ENCODE peak calls at places on chromosomes 11 and 22, in nine cellular contexts. One of them, this sample, is unnamed.

GRCh38 chr11:130560000-130560852 is 111.8 kb downstream of the ADAMTS15 start:
- DNase-seq in choroid plexus epithelial cell: no peak
- DNase-seq in uterus: no peak
- DNase-seq in PC-3: no peak
- DNase-seq in brain microvascular endothelial cell: no peak
- DNase-seq in GM20000: no peak
- DNase-seq in mammary epithelial cell: no peak
- DNase-seq in cardiac fibroblast: peak
- DNase-seq in breast epithelium: no peak
- DNase-seq in this sample: no peak

GRCh38 chr11:10505278-10506012 is 35.5 kb downstream of the RNF141 start:
- DNase-seq in choroid plexus epithelial cell: peak
- DNase-seq in uterus: no peak
- DNase-seq in PC-3: no peak
- DNase-seq in brain microvascular endothelial cell: no peak
- DNase-seq in GM20000: no peak
- DNase-seq in mammary epithelial cell: no peak
- DNase-seq in cardiac fibroblast: no peak
- DNase-seq in breast epithelium: no peak
- DNase-seq in this sample: no peak

GRCh38 chr11:1650918-1651262 is 21.3 kb downstream of the KRTAP5-5 start:
- DNase-seq in choroid plexus epithelial cell: no peak
- DNase-seq in uterus: no peak
- DNase-seq in PC-3: no peak
- DNase-seq in brain microvascular endothelial cell: no peak
- DNase-seq in GM20000: no peak
- DNase-seq in mammary epithelial cell: peak
- DNase-seq in cardiac fibroblast: no peak
- DNase-seq in breast epithelium: no peak
- DNase-seq in this sample: no peak

GRCh38 chr11:92415246-92415645 is 190.6 kb downstream of the FAT3 start:
- DNase-seq in choroid plexus epithelial cell: no peak
- DNase-seq in uterus: no peak
- DNase-seq in PC-3: no peak
- DNase-seq in brain microvascular endothelial cell: no peak
- DNase-seq in GM20000: no peak
- DNase-seq in mammary epithelial cell: no peak
- DNase-seq in cardiac fibroblast: no peak
- DNase-seq in breast epithelium: no peak
- DNase-seq in this sample: no peak

GRCh38 chr22:44045171-44045570 is 21.1 kb downstream of the PARVB start:
- DNase-seq in choroid plexus epithelial cell: no peak
- DNase-seq in uterus: no peak
- DNase-seq in PC-3: peak
- DNase-seq in brain microvascular endothelial cell: no peak
- DNase-seq in GM20000: no peak
- DNase-seq in mammary epithelial cell: no peak
- DNase-seq in cardiac fibroblast: no peak
- DNase-seq in breast epithelium: no peak
- DNase-seq in this sample: no peak

GRCh38 chr11:117820071-117820470 is 4.5 kb downstream of the FXYD2 start:
- DNase-seq in choroid plexus epithelial cell: no peak
- DNase-seq in uterus: no peak
- DNase-seq in PC-3: no peak
- DNase-seq in brain microvascular endothelial cell: no peak
- DNase-seq in GM20000: no peak
- DNase-seq in mammary epithelial cell: no peak
- DNase-seq in cardiac fibroblast: no peak
- DNase-seq in breast epithelium: no peak
- DNase-seq in this sample: no peak

GRCh38 chr11:2564588-2565440 is 120.0 kb downstream of the KCNQ1 start:
- DNase-seq in choroid plexus epithelial cell: no peak
- DNase-seq in uterus: no peak
- DNase-seq in PC-3: no peak
- DNase-seq in brain microvascular endothelial cell: no peak
- DNase-seq in GM20000: no peak
- DNase-seq in mammary epithelial cell: no peak
- DNase-seq in cardiac fibroblast: no peak
- DNase-seq in breast epithelium: no peak
- DNase-seq in this sample: no peak

GRCh38 chr22:43262990-43263644 is 76.2 kb upstream of the TTLL12 start:
- DNase-seq in choroid plexus epithelial cell: peak
- DNase-seq in uterus: no peak
- DNase-seq in PC-3: no peak
- DNase-seq in brain microvascular endothelial cell: peak
- DNase-seq in GM20000: peak
- DNase-seq in mammary epithelial cell: no peak
- DNase-seq in cardiac fibroblast: peak
- DNase-seq in breast epithelium: no peak
- DNase-seq in this sample: peak

GRCh38 chr11:62879554-62879953 is 1.1 kb upstream of the SLC3A2 start:
- DNase-seq in choroid plexus epithelial cell: peak
- DNase-seq in uterus: peak
- DNase-seq in PC-3: no peak
- DNase-seq in brain microvascular endothelial cell: no peak
- DNase-seq in GM20000: no peak
- DNase-seq in mammary epithelial cell: no peak
- DNase-seq in cardiac fibroblast: peak
- DNase-seq in breast epithelium: no peak
- DNase-seq in this sample: no peak

GRCh38 chr22:40645579-40646197 is 9.2 kb upstream of the MRTFA start:
- DNase-seq in choroid plexus epithelial cell: no peak
- DNase-seq in uterus: no peak
- DNase-seq in PC-3: no peak
- DNase-seq in brain microvascular endothelial cell: no peak
- DNase-seq in GM20000: no peak
- DNase-seq in mammary epithelial cell: no peak
- DNase-seq in cardiac fibroblast: no peak
- DNase-seq in breast epithelium: no peak
- DNase-seq in this sample: no peak

GRCh38 chr11:39365809-39366436 is 2093.5 kb downstream of the LRRC4C start:
- DNase-seq in choroid plexus epithelial cell: peak
- DNase-seq in uterus: no peak
- DNase-seq in PC-3: peak
- DNase-seq in brain microvascular endothelial cell: no peak
- DNase-seq in GM20000: no peak
- DNase-seq in mammary epithelial cell: peak
- DNase-seq in cardiac fibroblast: peak
- DNase-seq in breast epithelium: no peak
- DNase-seq in this sample: no peak

GRCh38 chr11:111306321-111306720 is 8.0 kb downstream of the POU2AF3 start:
- DNase-seq in choroid plexus epithelial cell: no peak
- DNase-seq in uterus: no peak
- DNase-seq in PC-3: no peak
- DNase-seq in brain microvascular endothelial cell: no peak
- DNase-seq in GM20000: no peak
- DNase-seq in mammary epithelial cell: no peak
- DNase-seq in cardiac fibroblast: no peak
- DNase-seq in breast epithelium: no peak
- DNase-seq in this sample: no peak

GRCh38 chr11:60378359-60378758 is at the start of gene MS4A7:
- DNase-seq in choroid plexus epithelial cell: no peak
- DNase-seq in uterus: no peak
- DNase-seq in PC-3: peak
- DNase-seq in brain microvascular endothelial cell: no peak
- DNase-seq in GM20000: peak
- DNase-seq in mammary epithelial cell: no peak
- DNase-seq in cardiac fibroblast: no peak
- DNase-seq in breast epithelium: no peak
- DNase-seq in this sample: no peak

GRCh38 chr11:8004008-8004407 is 16.9 kb downstream of the EIF3F start:
- DNase-seq in choroid plexus epithelial cell: no peak
- DNase-seq in uterus: no peak
- DNase-seq in PC-3: no peak
- DNase-seq in brain microvascular endothelial cell: no peak
- DNase-seq in GM20000: no peak
- DNase-seq in mammary epithelial cell: no peak
- DNase-seq in cardiac fibroblast: no peak
- DNase-seq in breast epithelium: no peak
- DNase-seq in this sample: no peak

GRCh38 chr11:3861698-3862097 is 6.2 kb downstream of the STIM1 start:
- DNase-seq in choroid plexus epithelial cell: peak
- DNase-seq in uterus: no peak
- DNase-seq in PC-3: no peak
- DNase-seq in brain microvascular endothelial cell: no peak
- DNase-seq in GM20000: no peak
- DNase-seq in mammary epithelial cell: no peak
- DNase-seq in cardiac fibroblast: peak
- DNase-seq in breast epithelium: no peak
- DNase-seq in this sample: peak

GRCh38 chr22:25120093-25120561 is 79.5 kb upstream of the CRYBB3 start:
- DNase-seq in choroid plexus epithelial cell: no peak
- DNase-seq in uterus: no peak
- DNase-seq in PC-3: peak
- DNase-seq in brain microvascular endothelial cell: no peak
- DNase-seq in GM20000: no peak
- DNase-seq in mammary epithelial cell: peak
- DNase-seq in cardiac fibroblast: no peak
- DNase-seq in breast epithelium: peak
- DNase-seq in this sample: no peak

GRCh38 chr22:31872209-31872608 is 72.1 kb upstream of the YWHAH start:
- DNase-seq in choroid plexus epithelial cell: no peak
- DNase-seq in uterus: no peak
- DNase-seq in PC-3: no peak
- DNase-seq in brain microvascular endothelial cell: no peak
- DNase-seq in GM20000: no peak
- DNase-seq in mammary epithelial cell: no peak
- DNase-seq in cardiac fibroblast: peak
- DNase-seq in breast epithelium: no peak
- DNase-seq in this sample: peak
- TF ChIP-seq CTCF in choroid plexus epithelial cell: no peak
- TF ChIP-seq CTCF in uterus: no peak
- TF ChIP-seq CTCF in PC-3: no peak
- TF ChIP-seq CTCF in brain microvascular endothelial cell: peak
- TF ChIP-seq CTCF in GM20000: no peak
- TF ChIP-seq CTCF in mammary epithelial cell: no peak
- TF ChIP-seq CTCF in cardiac fibroblast: no peak
- TF ChIP-seq CTCF in breast epithelium: no peak
- TF ChIP-seq CTCF in this sample: no peak

DNA sequence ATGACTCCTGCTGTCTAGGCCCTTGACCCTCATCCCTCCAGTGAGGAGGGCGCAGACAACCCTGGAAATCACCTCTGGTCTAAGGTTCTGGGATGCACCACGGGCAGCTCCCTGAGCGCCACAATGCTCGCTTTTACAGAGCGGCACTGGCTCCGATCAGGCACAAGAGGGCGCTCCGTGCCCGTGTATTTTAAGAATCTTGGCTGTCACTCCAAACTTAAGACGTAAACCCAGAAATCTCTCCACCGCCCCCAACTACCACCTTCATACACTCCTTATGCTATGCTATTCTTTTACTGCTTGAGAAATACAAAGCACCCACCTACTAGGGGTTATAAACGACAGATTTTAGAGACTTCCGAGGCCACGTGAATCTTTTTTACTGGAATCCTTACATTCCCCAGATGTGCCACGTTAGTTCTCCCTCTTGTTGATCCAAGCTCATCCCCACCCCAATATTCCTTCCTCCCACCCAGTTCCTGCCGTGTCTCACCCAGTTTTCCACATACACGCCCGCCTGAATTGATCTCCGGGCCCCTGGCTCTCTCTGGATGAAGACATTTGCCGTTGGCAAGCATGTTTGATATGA is 453.6 kb downstream of the OPCML start:
- DNase-seq in choroid plexus epithelial cell: peak
- DNase-seq in uterus: no peak
- DNase-seq in PC-3: peak
- DNase-seq in brain microvascular endothelial cell: peak
- DNase-seq in GM20000: peak
- DNase-seq in mammary epithelial cell: peak
- DNase-seq in cardiac fibroblast: peak
- DNase-seq in breast epithelium: no peak
- DNase-seq in this sample: peak
- TF ChIP-seq CTCF in choroid plexus epithelial cell: peak
- TF ChIP-seq CTCF in uterus: peak
- TF ChIP-seq CTCF in PC-3: peak
- TF ChIP-seq CTCF in brain microvascular endothelial cell: peak
- TF ChIP-seq CTCF in GM20000: peak
- TF ChIP-seq CTCF in mammary epithelial cell: peak
- TF ChIP-seq CTCF in cardiac fibroblast: peak
- TF ChIP-seq CTCF in breast epithelium: peak
- TF ChIP-seq CTCF in this sample: peak

DNA sequence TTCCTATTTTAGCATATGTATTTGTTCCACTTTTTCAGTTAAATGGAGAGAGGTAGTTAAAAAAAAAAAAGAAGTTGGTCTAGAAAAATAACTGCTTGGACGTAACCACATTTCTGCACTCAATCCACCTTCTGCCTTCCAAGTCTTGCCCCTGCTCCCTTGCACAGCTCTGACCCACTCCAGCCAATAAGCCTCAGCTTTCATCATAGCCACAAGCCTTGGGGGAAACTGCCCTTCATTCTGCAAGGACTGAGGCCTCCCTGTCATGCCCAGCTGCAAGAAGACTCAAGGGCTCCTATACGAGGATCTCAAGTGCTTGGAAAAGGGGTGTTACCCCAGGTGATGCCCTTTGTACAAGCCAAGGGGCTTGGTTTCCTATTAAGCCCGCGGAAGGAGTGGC is 36.0 kb upstream of the OAF start:
- DNase-seq in choroid plexus epithelial cell: no peak
- DNase-seq in uterus: no peak
- DNase-seq in PC-3: no peak
- DNase-seq in brain microvascular endothelial cell: no peak
- DNase-seq in GM20000: peak
- DNase-seq in mammary epithelial cell: no peak
- DNase-seq in cardiac fibroblast: no peak
- DNase-seq in breast epithelium: no peak
- DNase-seq in this sample: no peak
- TF ChIP-seq CTCF in choroid plexus epithelial cell: no peak
- TF ChIP-seq CTCF in uterus: no peak
- TF ChIP-seq CTCF in PC-3: no peak
- TF ChIP-seq CTCF in brain microvascular endothelial cell: no peak
- TF ChIP-seq CTCF in GM20000: no peak
- TF ChIP-seq CTCF in mammary epithelial cell: no peak
- TF ChIP-seq CTCF in cardiac fibroblast: no peak
- TF ChIP-seq CTCF in breast epithelium: no peak
- TF ChIP-seq CTCF in this sample: no peak

GRCh38 chr11:32302826-32303225 is 132.5 kb downstream of the WT1 start:
- DNase-seq in choroid plexus epithelial cell: no peak
- DNase-seq in uterus: no peak
- DNase-seq in PC-3: no peak
- DNase-seq in brain microvascular endothelial cell: no peak
- DNase-seq in GM20000: no peak
- DNase-seq in mammary epithelial cell: peak
- DNase-seq in cardiac fibroblast: no peak
- DNase-seq in breast epithelium: no peak
- DNase-seq in this sample: no peak

GRCh38 chr11:32297629-32298028 is 137.7 kb downstream of the WT1 start:
- DNase-seq in choroid plexus epithelial cell: peak
- DNase-seq in uterus: no peak
- DNase-seq in PC-3: peak
- DNase-seq in brain microvascular endothelial cell: peak
- DNase-seq in GM20000: peak
- DNase-seq in mammary epithelial cell: peak
- DNase-seq in cardiac fibroblast: peak
- DNase-seq in breast epithelium: no peak
- DNase-seq in this sample: no peak
- TF ChIP-seq CTCF in choroid plexus epithelial cell: peak
- TF ChIP-seq CTCF in uterus: peak
- TF ChIP-seq CTCF in PC-3: peak
- TF ChIP-seq CTCF in brain microvascular endothelial cell: peak
- TF ChIP-seq CTCF in GM20000: no peak
- TF ChIP-seq CTCF in mammary epithelial cell: peak
- TF ChIP-seq CTCF in cardiac fibroblast: peak
- TF ChIP-seq CTCF in breast epithelium: no peak
- TF ChIP-seq CTCF in this sample: peak

This sample was measured in activated CD8-positive, alpha-beta T cell treated with anti-CD3 and anti-CD28 coated beads for 36 hours.